ENCODE peak calls at places on chromosomes 11 and 22, in four cellular contexts. D, W, N and S are unnamed samples. For H3K4me1, the result is how much of the 10 kb centered on the place peaks cover.

GRCh38 chr11:128522943-128523518 is 64.3 kb downstream of the ETS1 start:
- DNase-seq in D (no peak), W (no peak), N (no peak), S (no peak)

GRCh38 chr11:3153291-3153861 is 11.7 kb downstream of the OSBPL5 start:
- DNase-seq in D (peak), W (no peak), N (no peak), S (peak)

GRCh38 chr11:17063171-17064002 is 14.1 kb downstream of the RPS13 start:
- DNase-seq in D (no peak), W (peak), N (peak), S (peak)

GRCh38 chr11:8721740-8722139 is 39.1 kb downstream of the RPL27A start:
- DNase-seq in D (no peak), W (peak), N (no peak), S (no peak)

GRCh38 chr22:31179345-31179744 is 19.4 kb downstream of the RNF185 start:
- DNase-seq in D (no peak), W (no peak), N (no peak), S (no peak)

GRCh38 chr11:106828976-106829375 is 189.3 kb downstream of the GUCY1A2 start:
- DNase-seq in D (no peak), W (no peak), N (no peak), S (no peak)

GRCh38 chr22:22342697-22343602 is 98.4 kb downstream of the VPREB1 start:
- DNase-seq in D (no peak), W (peak), N (peak), S (no peak)

GRCh38 chr11:122637538-122637937 is 18.0 kb upstream of the UBASH3B start:
- DNase-seq in D (no peak), W (no peak), N (no peak), S (no peak)

GRCh38 chr11:103648670-103649400 is 387.6 kb upstream of the DDI1 start:
- DNase-seq in D (no peak), W (no peak), N (no peak), S (no peak)

GRCh38 chr11:9664276-9665171 is 647 bp downstream of the SWAP70 start:
- DNase-seq in D (peak), W (peak), N (peak), S (peak)

GRCh38 chr22:27507066-27507715 is 294.4 kb downstream of the MN1 start:
- DNase-seq in D (no peak), W (no peak), N (no peak), S (no peak)

GRCh38 chr22:21032037-21032842 is at the start of gene SLC7A4:
- DNase-seq in D (no peak), W (peak), N (no peak), S (no peak)

GRCh38 chr11:78161937-78162336 is 22.5 kb upstream of the ALG8 start:
- DNase-seq in D (peak), W (no peak), N (no peak), S (peak)

GRCh38 chr11:115168229-115168671 is 336.0 kb downstream of the CADM1 start:
- DNase-seq in D (no peak), W (no peak), N (no peak), S (no peak)

GRCh38 chr11:134028368-134028920 is 40.4 kb upstream of the JAM3 start:
- DNase-seq in D (no peak), W (no peak), N (no peak), S (no peak)

GRCh38 chr11:70772950-70773349 is 374.6 kb downstream of the CTTN start:
- DNase-seq in D (no peak), W (peak), N (no peak), S (no peak)

GRCh38 chr11:130214861-130215530 is 55.4 kb downstream of the ST14 start:
- DNase-seq in D (no peak), W (no peak), N (peak), S (peak)

GRCh38 chr11:128904872-128905344 is 13.8 kb downstream of the KCNJ5 start:
- DNase-seq in D (no peak), W (peak), N (no peak), S (no peak)

GRCh38 chr11:45959851-45960250 is 37.4 kb downstream of the LARGE2 start:
- DNase-seq in D (no peak), W (no peak), N (no peak), S (no peak)

GRCh38 chr22:32080904-32081303 is 37.8 kb downstream of the SLC5A1 start:
- DNase-seq in D (no peak), W (peak), N (no peak), S (no peak)

GRCh38 chr11:17734418-17734911 is at the start of gene KCNC1:
- DNase-seq in D (no peak), W (peak), N (peak), S (no peak)

GRCh38 chr11:122093731-122094130 is 22.3 kb downstream of the BLID start:
- DNase-seq in D (no peak), W (no peak), N (no peak), S (no peak)

GRCh38 chr11:128419012-128419767 is 168.2 kb downstream of the ETS1 start:
- DNase-seq in D (no peak), W (no peak), N (no peak), S (no peak)

GRCh38 chr11:130437848-130438247 is 9.4 kb upstream of the ADAMTS8 start:
- DNase-seq in D (no peak), W (no peak), N (no peak), S (no peak)

GRCh38 chr11:102846292-102846691 is 2.9 kb upstream of the MMP3 start:
- DNase-seq in D (no peak), W (no peak), N (no peak), S (no peak)

GRCh38 chr11:10658621-10659338 is 34.8 kb downstream of the IRAG1 start:
- DNase-seq in D (no peak), W (no peak), N (no peak), S (no peak)

GRCh38 chr11:34654491-34655334 is 33.8 kb downstream of the EHF start:
- DNase-seq in D (no peak), W (no peak), N (peak), S (no peak)

GRCh38 chr11:119516060-119516459 is 93.1 kb upstream of the THY1 start:
- DNase-seq in D (no peak), W (no peak), N (no peak), S (no peak)

GRCh38 chr11:115398333-115398732 is 105.9 kb downstream of the CADM1 start:
- DNase-seq in D (no peak), W (no peak), N (no peak), S (no peak)

GRCh38 chr11:75159081-75159953 is 8.4 kb downstream of the SLCO2B1 start:
- DNase-seq in D (no peak), W (peak), N (no peak), S (no peak)

GRCh38 chr22:39148727-39149535 is 3.5 kb downstream of the CBX7 start:
- DNase-seq in D (peak), W (peak), N (no peak), S (peak)

GRCh38 chr11:41895106-41895505 is 435.7 kb upstream of the LRRC4C start:
- DNase-seq in D (no peak), W (no peak), N (no peak), S (no peak)

GRCh38 chr11:55942785-55943392 is 6.7 kb upstream of the OR5I1 start:
- DNase-seq in D (no peak), W (peak), N (no peak), S (no peak)

GRCh38 chr11:123381817-123382554 is 48.1 kb upstream of the GRAMD1B start:
- DNase-seq in D (no peak), W (no peak), N (no peak), S (no peak)

DNA sequence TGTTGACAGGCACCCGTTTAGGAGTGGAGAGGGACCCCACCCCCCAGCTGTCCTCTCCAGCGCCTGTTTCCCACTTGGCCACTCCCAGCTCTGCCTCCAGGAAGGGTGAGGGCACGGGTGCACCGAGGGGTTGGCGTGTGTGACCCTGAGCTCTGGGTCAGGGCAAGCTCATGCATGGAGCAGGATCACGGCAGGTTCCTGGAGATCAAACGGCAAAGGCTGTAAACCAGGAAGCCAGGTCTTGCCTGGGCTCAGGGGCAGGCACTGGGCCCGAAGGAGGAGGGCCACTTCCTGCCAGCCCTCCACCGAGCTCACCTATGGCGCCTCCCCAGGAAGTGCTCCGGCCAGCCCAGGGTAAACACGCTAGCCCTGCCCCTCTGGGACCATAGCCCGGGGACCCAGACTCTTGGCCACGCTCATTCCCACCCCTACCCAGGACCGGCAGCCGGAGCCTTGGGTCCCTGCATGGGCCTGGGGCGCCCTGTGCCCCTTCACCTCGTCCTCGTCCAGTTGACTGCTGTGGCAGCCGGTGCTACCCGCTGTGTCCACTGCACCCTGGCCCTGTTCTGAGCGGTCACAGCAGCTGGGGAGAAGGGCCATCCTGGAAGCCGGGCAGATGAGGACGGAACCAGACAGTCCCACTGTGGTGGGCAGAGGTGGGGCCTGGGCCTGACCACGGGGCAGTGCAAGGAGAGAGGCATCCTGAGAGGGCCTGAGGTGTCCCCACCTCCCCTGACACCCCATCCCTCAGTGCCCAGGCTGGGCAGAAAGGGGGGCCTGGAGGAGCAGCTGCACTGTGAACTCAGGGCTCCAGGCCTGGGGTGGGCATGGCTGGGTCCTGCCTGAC is 1.0 kb upstream of the EPS8L2 start:
- DNase-seq in D (peak), W (no peak), N (peak), S (no peak)
- H3K4me3 ChIP-seq in D (peak), W (peak), N (peak), S (no peak)

GRCh38 chr11:6614446-6614845 is 2.4 kb upstream of the TAF10 start:
- DNase-seq in D (peak), W (no peak), N (no peak), S (no peak)
- H3K27ac ChIP-seq in D (no peak), W (no peak), N (no peak), S (no peak)

GRCh38 chr11:62573592-62574362 is at the start of gene EEF1G:
- DNase-seq in D (peak), W (peak), N (peak), S (peak)
- H3K4me1 ChIP-seq in D (under half), W (under half), N (under half), S (under half)

GRCh38 chr22:37018086-37018814 is 997 bp downstream of the TST start:
- DNase-seq in D (no peak), W (no peak), N (no peak), S (no peak)

GRCh38 chr22:37020192-37020479 is 594 bp downstream of the MPST start:
- DNase-seq in D (no peak), W (no peak), N (no peak), S (peak)

GRCh38 chr22:37018815-37019308 is 385 bp downstream of the TST start:
- DNase-seq in D (peak), W (peak), N (peak), S (peak)

GRCh38 chr22:37021041-37021440 is 1.5 kb downstream of the MPST start:
- DNase-seq in D (no peak), W (no peak), N (no peak), S (no peak)

GRCh38 chr22:37019309-37020191 is at the start of the genes MPST and TST:
- DNase-seq in D (peak), W (peak), N (peak), S (peak)
- H3K4me3 ChIP-seq in D (peak), W (peak), N (peak), S (peak)

DNA sequence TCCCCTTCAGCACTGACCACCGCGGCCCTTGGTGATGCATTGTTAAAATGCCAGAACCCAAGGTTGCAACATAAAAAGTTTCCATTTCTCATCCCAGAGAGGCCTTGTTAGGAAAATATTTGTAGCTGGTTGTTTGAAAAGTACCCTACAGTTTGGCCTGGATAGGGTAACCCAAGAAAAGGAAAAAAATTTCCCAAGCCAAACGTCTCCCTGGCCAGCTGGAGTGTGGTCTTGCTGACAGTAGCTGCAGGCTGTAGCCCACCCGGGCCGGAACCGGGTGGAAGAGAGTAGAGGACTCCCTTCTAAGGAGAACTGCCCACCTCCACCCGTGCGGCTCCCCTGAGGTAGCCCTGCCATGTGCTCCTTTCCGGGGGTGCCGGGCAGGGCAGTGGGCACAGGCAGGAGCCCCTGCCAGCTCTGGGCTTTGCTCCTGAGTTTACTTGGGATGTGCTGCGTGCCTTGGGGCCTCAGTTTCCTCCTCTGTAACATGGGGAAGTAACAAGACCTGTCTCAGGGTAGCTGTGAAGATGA is 38.5 kb downstream of the IGHMBP2 start:
- DNase-seq in D (no peak), W (no peak), N (no peak), S (no peak)
- H3K27ac ChIP-seq in D (peak), W (no peak), N (peak), S (peak)

GRCh38 chr11:13012037-13012693 is 3.0 kb downstream of the RASSF10 start:
- DNase-seq in D (no peak), W (peak), N (no peak), S (no peak)
- H3K4me1 ChIP-seq in D (under half), W (half or more), N (under half), S (under half)

DNA sequence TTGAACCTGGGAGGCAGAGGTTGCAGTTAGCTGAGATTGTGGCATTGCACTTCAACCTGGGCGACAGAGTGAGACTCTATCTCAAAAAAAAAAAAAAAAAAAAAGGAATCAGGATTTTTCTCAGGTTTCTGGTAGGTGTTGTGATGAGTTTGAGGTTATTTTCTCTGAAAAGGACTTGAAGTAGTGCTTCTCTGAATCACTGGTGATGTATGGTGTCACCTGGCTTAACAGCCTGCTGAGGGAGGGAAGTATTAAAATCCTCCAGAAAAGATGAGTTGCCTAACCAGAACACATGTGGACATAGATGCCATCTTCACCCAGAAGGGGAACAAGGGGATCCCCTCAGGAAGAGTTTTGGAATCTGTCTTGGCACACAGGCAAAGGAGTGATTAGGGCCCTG is 20.1 kb downstream of the SMARCB1 start:
- DNase-seq in D (no peak), W (no peak), N (no peak), S (no peak)
- H3K4me3 ChIP-seq in D (no peak), W (no peak), N (no peak), S (no peak)

GRCh38 chr22:36153756-36154155 is 6.8 kb downstream of the APOL3 start:
- DNase-seq in D (no peak), W (no peak), N (no peak), S (no peak)
- H3K27ac ChIP-seq in D (peak), W (no peak), N (peak), S (no peak)

GRCh38 chr22:45072322-45072903 is 62.6 kb upstream of the PHF21B start:
- DNase-seq in D (no peak), W (peak), N (no peak), S (no peak)
- H3K4me1 ChIP-seq in D (under half), W (under half), N (under half), S (under half)